ENCODE peak calls at places on chromosomes 3 and 15, in five cellular contexts. Q is ovary, P is stomach, J is tibial nerve, L is A549. N is an unnamed sample.

GRCh38 chr15:40253179-40253790 is 14.4 kb downstream of the PAK6 start:
- DNase-seq in Q (no peak), P (no peak), J (no peak), L (no peak), N (no peak)

GRCh38 chr15:75713338-75713895 is 769 bp upstream of the CSPG4 start:
- DNase-seq in Q (peak; percentile 70), P (peak; percentile 42), J (peak; percentile 51), L (no peak), N (peak; percentile 51)

GRCh38 chr3:50324351-50325144 is 2.0 kb upstream of the HYAL2 start:
- DNase-seq in Q (peak; percentile 59), P (peak; percentile 69), J (peak; percentile 59), L (peak; percentile 78), N (peak; percentile 65)

GRCh38 chr3:58432905-58433304 is 727 bp downstream of the PDHB start:
- DNase-seq in Q (no peak), P (no peak), J (no peak), L (no peak), N (no peak)

GRCh38 chr3:150377601-150378466 is 30.3 kb upstream of the TSC22D2 start:
- DNase-seq in Q (no peak), P (no peak), J (no peak), L (no peak), N (no peak)

GRCh38 chr3:112633757-112634156 is 7.2 kb downstream of the CCDC80 start:
- DNase-seq in Q (no peak), P (no peak), J (no peak), L (no peak), N (no peak)

GRCh38 chr3:158105124-158105709 is 1.0 kb downstream of the SHOX2 start:
- DNase-seq in Q (no peak), P (no peak), J (no peak), L (peak; percentile 38), N (no peak)

GRCh38 chr15:100615801-100616200 is 13.4 kb downstream of the ASB7 start:
- DNase-seq in Q (no peak), P (no peak), J (no peak), L (no peak), N (no peak)

GRCh38 chr3:121768452-121768851 is 18.9 kb upstream of the GOLGB1 start:
- DNase-seq in Q (no peak), P (no peak), J (no peak), L (no peak), N (no peak)

GRCh38 chr15:65990298-65990981 is 121.1 kb downstream of the RAB11A start:
- DNase-seq in Q (no peak), P (no peak), J (no peak), L (no peak), N (no peak)

GRCh38 chr3:33420966-33421365 is 19.2 kb downstream of the UBP1 start:
- DNase-seq in Q (no peak), P (no peak), J (no peak), L (no peak), N (no peak)

GRCh38 chr15:83053151-83053550 is 13.9 kb downstream of the BTBD1 start:
- DNase-seq in Q (no peak), P (no peak), J (no peak), L (no peak), N (no peak)

GRCh38 chr15:77107531-77108355 is 36.8 kb upstream of the TSPAN3 start:
- DNase-seq in Q (peak; percentile 52), P (peak; percentile 56), J (peak; percentile 38), L (peak; percentile 60), N (peak; percentile 62)

GRCh38 chr15:86743283-86743903 is 663.7 kb downstream of the AGBL1 start:
- DNase-seq in Q (no peak), P (peak; percentile 36), J (no peak), L (peak; percentile 10), N (peak; percentile 64)

GRCh38 chr15:55270301-55270700 is 19.3 kb downstream of the RAB27A start:
- DNase-seq in Q (no peak), P (no peak), J (no peak), L (no peak), N (no peak)

GRCh38 chr3:42504334-42505202 is 2.1 kb downstream of the VIPR1 start:
- DNase-seq in Q (no peak), P (peak; percentile 17), J (no peak), L (no peak), N (peak; percentile 58)

GRCh38 chr15:25770031-25770430 is 93.1 kb downstream of the ATP10A start:
- DNase-seq in Q (no peak), P (no peak), J (no peak), L (no peak), N (no peak)

GRCh38 chr3:145032790-145033189 is 1061.2 kb downstream of the DIPK2A start:
- DNase-seq in Q (no peak), P (no peak), J (no peak), L (no peak), N (no peak)

GRCh38 chr15:45892182-45892581 is 257.4 kb downstream of the SQOR start:
- DNase-seq in Q (no peak), P (no peak), J (no peak), L (no peak), N (no peak)

GRCh38 chr3:73683706-73684105 is 59.0 kb upstream of the PDZRN3 start:
- DNase-seq in Q (no peak), P (no peak), J (no peak), L (no peak), N (no peak)

GRCh38 chr3:150106752-150107428 is 136.2 kb upstream of the PFN2 start:
- DNase-seq in Q (no peak), P (no peak), J (no peak), L (peak; percentile 47), N (no peak)

GRCh38 chr15:66293085-66293418 is 316 bp upstream of the DIS3L start:
- DNase-seq in Q (no peak), P (no peak), J (no peak), L (no peak), N (no peak)

GRCh38 chr3:13039286-13039896 is 33.8 kb downstream of the IQSEC1 start:
- DNase-seq in Q (no peak), P (no peak), J (no peak), L (no peak), N (no peak)

GRCh38 chr3:158617982-158618875 is 26.1 kb upstream of the GFM1 start:
- DNase-seq in Q (no peak), P (no peak), J (no peak), L (no peak), N (no peak)

DNA sequence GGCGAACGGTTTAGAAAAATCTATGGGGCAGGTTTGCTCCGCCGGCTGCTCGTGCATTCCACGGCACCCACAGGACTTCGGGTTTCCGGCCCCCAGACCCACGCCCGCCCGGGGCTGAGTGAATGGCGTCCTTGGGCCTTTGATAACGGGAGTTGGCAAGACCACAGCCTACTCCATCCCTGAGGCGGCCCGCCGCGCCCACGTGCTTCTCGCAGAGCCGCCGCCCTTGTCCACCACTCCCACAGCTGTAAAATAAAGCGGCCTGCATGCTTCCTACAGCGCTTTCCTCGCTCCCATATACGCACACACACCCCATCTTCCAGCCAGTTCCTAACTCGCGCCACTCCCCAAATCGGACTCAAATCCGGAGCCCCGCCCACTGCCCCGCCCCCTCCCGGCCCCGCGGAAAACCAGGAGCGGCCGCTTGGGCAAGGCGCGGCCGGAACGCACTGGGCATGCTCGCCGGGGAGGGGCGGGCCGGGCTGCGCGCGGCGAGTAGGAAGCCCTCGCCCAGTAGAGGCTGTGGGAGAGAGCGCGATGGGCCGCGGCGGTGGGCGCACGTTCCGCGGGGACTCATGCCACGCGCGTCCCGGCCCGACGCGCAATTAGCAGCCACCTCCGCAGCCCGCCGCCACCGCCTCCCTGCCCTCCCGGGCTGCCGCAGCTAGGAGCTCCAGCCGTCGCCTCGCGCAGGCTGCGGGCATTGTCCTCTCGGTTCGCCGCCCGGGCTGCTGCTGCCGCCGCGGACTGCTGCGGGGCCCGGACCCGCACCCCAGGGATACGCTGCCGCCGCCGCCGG is at the start of gene RAP2B:
- DNase-seq in Q (peak; percentile 96), P (peak; percentile 99), J (peak; percentile 98), L (peak; percentile 90), N (peak; percentile 99)
- TF ChIP-seq EP300 in Q (no peak), P (no peak), J (no peak), L (no peak), N (no peak)

GRCh38 chr15:92879949-92880725 is 20.0 kb upstream of the CHD2 start:
- DNase-seq in Q (no peak), P (no peak), J (no peak), L (no peak), N (no peak)

GRCh38 chr15:92881838-92882696 is 18.1 kb upstream of the CHD2 start:
- DNase-seq in Q (peak; percentile 98), P (peak; percentile 99), J (peak; percentile 98), L (peak; percentile 99), N (peak; percentile 99)

GRCh38 chr15:92881570-92881837 is 18.6 kb upstream of the CHD2 start:
- DNase-seq in Q (no peak), P (no peak), J (no peak), L (no peak), N (no peak)

GRCh38 chr15:92882697-92883642 is 17.2 kb upstream of the CHD2 start:
- DNase-seq in Q (peak; percentile 32), P (no peak), J (no peak), L (no peak), N (no peak)

DNA sequence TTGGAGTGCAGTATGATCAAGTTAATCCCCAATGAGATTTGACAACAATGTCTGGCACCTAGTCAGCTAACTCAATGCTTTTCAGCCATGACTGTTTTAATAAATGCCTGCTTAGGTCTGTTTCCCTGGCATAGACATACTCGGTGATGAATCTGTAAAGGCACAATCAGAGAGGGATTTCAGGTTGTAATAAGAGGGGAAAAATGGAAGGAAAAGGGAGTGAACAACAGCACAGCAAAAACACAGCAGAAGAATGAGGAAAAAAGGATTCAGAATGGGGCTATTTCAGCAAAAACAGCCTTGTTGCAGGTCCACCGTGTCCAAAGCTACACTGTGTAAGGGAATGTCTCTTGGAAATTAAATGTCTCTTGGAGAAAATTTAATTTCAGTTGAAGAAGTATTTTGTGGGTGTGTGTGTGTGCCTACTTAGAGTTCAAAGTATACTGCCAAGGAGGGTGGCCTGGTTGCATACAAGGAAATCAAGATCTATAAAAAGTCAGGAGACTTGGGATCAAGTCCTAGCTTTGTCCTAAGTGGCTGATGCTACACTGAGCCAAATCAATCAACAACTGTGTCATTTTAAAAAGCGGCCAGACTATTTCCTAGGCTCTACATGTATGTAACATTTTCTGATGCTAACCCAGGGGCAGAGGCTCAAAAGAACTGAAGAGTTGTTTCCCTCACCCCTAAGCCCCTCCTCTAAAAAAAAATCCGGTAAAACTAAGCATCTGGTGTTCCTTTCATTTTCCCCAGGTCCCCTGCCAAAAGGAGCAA is 19.1 kb upstream of the CHD2 start:
- DNase-seq in Q (peak; percentile 51), P (no peak), J (no peak), L (no peak), N (no peak)
- TF ChIP-seq POLR2A in Q (peak; percentile 22), P (no peak), J (no peak), L (no peak), N (peak; percentile 75)

GRCh38 chr3:31941230-31941632 is 39.8 kb downstream of the OSBPL10 start:
- DNase-seq in Q (no peak), P (no peak), J (no peak), L (no peak), N (no peak)
- TF ChIP-seq EP300 in Q (no peak), P (no peak), J (no peak), L (no peak), N (no peak)

DNA sequence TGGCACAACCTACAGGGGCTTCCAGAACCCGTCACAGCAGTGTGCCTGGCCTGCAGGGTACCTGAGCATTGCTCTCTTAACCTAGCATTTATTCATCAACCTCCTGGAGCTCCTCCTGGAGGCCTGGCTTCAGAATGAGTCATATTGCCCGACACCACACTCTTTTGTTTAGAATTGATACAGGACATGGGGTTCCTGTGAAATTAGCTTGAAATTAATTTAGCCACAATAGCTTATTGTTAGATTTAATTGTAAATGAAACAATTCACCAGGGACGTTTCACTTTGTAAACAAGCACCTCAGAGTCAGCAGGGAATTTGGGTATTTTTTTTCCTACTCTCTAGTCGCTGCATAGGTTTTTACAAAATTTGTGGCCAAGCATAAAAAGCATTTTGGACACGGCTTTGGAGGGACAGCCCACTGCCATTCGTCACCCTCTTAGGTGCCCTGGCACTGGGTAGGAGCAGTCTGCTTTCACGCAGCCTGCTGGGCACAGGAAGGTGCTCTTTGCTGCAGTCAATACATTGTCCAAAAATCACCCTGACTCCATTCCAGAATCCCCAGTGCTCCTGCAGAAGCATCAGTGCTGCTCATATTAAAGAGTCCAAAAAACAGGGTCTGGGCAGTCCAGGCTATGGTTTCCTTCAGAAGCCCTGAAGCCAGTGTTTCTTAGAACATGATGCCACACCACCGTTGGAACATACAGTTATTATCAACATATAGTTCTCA is 60.8 kb upstream of the MEF2A start:
- DNase-seq in Q (no peak), P (no peak), J (no peak), L (no peak), N (no peak)
- TF ChIP-seq POLR2A in Q (no peak), P (no peak), J (no peak), L (no peak), N (no peak)